ENCODE peak calls at places on chromosomes 12 and 14, in four cellular contexts. One of them, this sample, is unnamed.

GRCh38 chr14:36001936-36002335 is 174.6 kb downstream of the PTCSC3 start:
- DNase-seq in H1: no peak
- DNase-seq in trophoblast cell: no peak
- DNase-seq in H9: no peak
- DNase-seq in this sample: no peak

GRCh38 chr14:100828448-100828834 is 2.5 kb downstream of the MEG3 start:
- DNase-seq in trophoblast cell: no peak
- DNase-seq in H9: no peak
- DNase-seq in H1: no peak
- DNase-seq in this sample: no peak

GRCh38 chr12:88538250-88538649 is 42.0 kb downstream of the KITLG start:
- DNase-seq in H1: no peak
- DNase-seq in H9: no peak
- DNase-seq in trophoblast cell: no peak
- DNase-seq in this sample: no peak

GRCh38 chr12:46950116-46950515 is 124.3 kb upstream of the SLC38A4 start:
- DNase-seq in H1: no peak
- DNase-seq in trophoblast cell: peak
- DNase-seq in H9: no peak
- DNase-seq in this sample: no peak

GRCh38 chr12:116298578-116298977 is 21.1 kb upstream of the MED13L start:
- DNase-seq in trophoblast cell: no peak
- DNase-seq in H1: no peak
- DNase-seq in H9: no peak
- DNase-seq in this sample: no peak

GRCh38 chr12:47277972-47278448 is 198.3 kb upstream of the AMIGO2 start:
- DNase-seq in trophoblast cell: peak
- DNase-seq in H9: no peak
- DNase-seq in H1: no peak
- DNase-seq in this sample: no peak

GRCh38 chr12:7868391-7868790 is 4.3 kb downstream of the SLC2A14 start:
- DNase-seq in trophoblast cell: no peak
- DNase-seq in H1: no peak
- DNase-seq in H9: no peak
- DNase-seq in this sample: no peak

GRCh38 chr12:30979371-30980259 is 53.1 kb downstream of the TSPAN11 start:
- DNase-seq in H1: no peak
- DNase-seq in trophoblast cell: no peak
- DNase-seq in H9: no peak
- DNase-seq in this sample: no peak

GRCh38 chr14:61101803-61102548 is 120.9 kb downstream of the SLC38A6 start:
- DNase-seq in H1: peak
- DNase-seq in H9: peak
- DNase-seq in trophoblast cell: peak
- DNase-seq in this sample: no peak

DNA sequence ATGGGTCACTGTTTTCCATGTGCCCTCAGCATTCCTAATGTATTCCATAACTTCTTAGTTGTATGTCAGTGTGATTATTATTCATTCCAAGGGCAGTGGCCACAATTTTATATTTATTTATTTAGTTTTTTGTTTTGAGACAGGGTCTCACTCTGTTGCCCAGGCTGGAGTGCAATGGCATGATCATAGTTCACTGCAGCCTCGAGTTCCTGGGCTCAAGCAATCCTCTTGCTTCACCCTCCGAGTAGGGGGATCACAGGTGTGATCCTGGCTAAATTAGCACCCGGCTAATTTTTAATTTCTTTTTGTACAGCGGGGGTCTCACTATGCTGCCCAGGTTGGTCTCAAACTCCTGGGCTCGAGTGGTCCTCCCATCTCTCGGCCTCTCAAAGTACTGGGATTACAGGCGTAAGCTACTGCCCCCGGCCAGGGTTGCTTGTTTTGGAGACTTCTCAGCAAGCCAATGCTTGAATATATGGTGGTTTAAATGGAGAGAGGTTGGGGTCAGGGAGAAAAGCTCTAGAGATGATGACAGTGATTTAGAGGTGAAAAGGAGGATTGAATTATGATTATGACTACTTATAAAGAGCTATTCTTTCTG is 7.6 kb downstream of the GPRC5A start:
- DNase-seq in H9: no peak
- DNase-seq in trophoblast cell: no peak
- DNase-seq in H1: no peak
- DNase-seq in this sample: no peak
- H2BK12ac ChIP-seq in H9: no peak
- H2BK12ac ChIP-seq in trophoblast cell: no peak
- H2BK12ac ChIP-seq in H1: no peak
- H2BK12ac ChIP-seq in this sample: no peak

GRCh38 chr14:34982421-34983147 is at the start of gene SRP54:
- DNase-seq in H1: peak
- DNase-seq in H9: peak
- DNase-seq in trophoblast cell: peak
- DNase-seq in this sample: peak
- H4K91ac ChIP-seq in H1: peak
- H4K91ac ChIP-seq in H9: no peak
- H4K91ac ChIP-seq in trophoblast cell: peak
- H4K91ac ChIP-seq in this sample: no peak

GRCh38 chr12:110743571-110744093 is 941 bp upstream of the PPP1CC start:
- DNase-seq in H1: peak
- DNase-seq in trophoblast cell: peak
- DNase-seq in H9: peak
- DNase-seq in this sample: peak
- H2AFZ ChIP-seq in H1: no peak
- H2AFZ ChIP-seq in trophoblast cell: peak
- H2AFZ ChIP-seq in H9: no peak
- H2AFZ ChIP-seq in this sample: peak

GRCh38 chr14:32584079-32584478 is 255.0 kb downstream of the AKAP6 start:
- DNase-seq in H9: no peak
- DNase-seq in H1: no peak
- DNase-seq in trophoblast cell: no peak
- DNase-seq in this sample: no peak

GRCh38 chr14:32590157-32590556 is 261.1 kb downstream of the AKAP6 start:
- DNase-seq in H1: no peak
- DNase-seq in trophoblast cell: no peak
- DNase-seq in H9: no peak
- DNase-seq in this sample: no peak

GRCh38 chr14:32593290-32593942 is 264.3 kb downstream of the AKAP6 start:
- DNase-seq in H9: no peak
- DNase-seq in trophoblast cell: peak
- DNase-seq in H1: no peak
- DNase-seq in this sample: no peak

GRCh38 chr14:32588448-32589320 is 259.6 kb downstream of the AKAP6 start:
- DNase-seq in H1: no peak
- DNase-seq in trophoblast cell: peak
- DNase-seq in H9: peak
- DNase-seq in this sample: peak
- H2BK12ac ChIP-seq in H1: no peak
- H2BK12ac ChIP-seq in trophoblast cell: peak
- H2BK12ac ChIP-seq in H9: no peak
- H2BK12ac ChIP-seq in this sample: no peak

GRCh38 chr14:73491256-73491976 is 683 bp downstream of the RIOX1 start:
- DNase-seq in H1: peak
- DNase-seq in trophoblast cell: peak
- DNase-seq in H9: peak
- DNase-seq in this sample: peak

GRCh38 chr14:73494593-73494992 is 3.9 kb downstream of the RIOX1 start:
- DNase-seq in H9: no peak
- DNase-seq in trophoblast cell: no peak
- DNase-seq in H1: no peak
- DNase-seq in this sample: no peak

GRCh38 chr14:73489481-73490175 is 1.1 kb upstream of the RIOX1 start:
- DNase-seq in H9: no peak
- DNase-seq in H1: no peak
- DNase-seq in trophoblast cell: peak
- DNase-seq in this sample: no peak

GRCh38 chr14:73492661-73493060 is 1.9 kb downstream of the RIOX1 start:
- DNase-seq in H1: no peak
- DNase-seq in H9: no peak
- DNase-seq in trophoblast cell: no peak
- DNase-seq in this sample: no peak

GRCh38 chr14:73491977-73492552 is 1.3 kb downstream of the RIOX1 start:
- DNase-seq in H1: no peak
- DNase-seq in H9: no peak
- DNase-seq in trophoblast cell: no peak
- DNase-seq in this sample: no peak
- H4K91ac ChIP-seq in H1: peak
- H4K91ac ChIP-seq in H9: no peak
- H4K91ac ChIP-seq in trophoblast cell: no peak
- H4K91ac ChIP-seq in this sample: peak